ENCODE peak calls at places on chromosomes 13 and 19, in ten cellular contexts. I, E, U, P, V, M, G, R, D and S are unnamed samples.

GRCh38 chr13:40408602-40409001 is 257.8 kb downstream of the FOXO1 start:
- DNase-seq in I (peak; percentile 22), E (peak; percentile 36), U (no peak), P (no peak), V (no peak), M (no peak), G (no peak), R (no peak), D (peak; percentile 44), S (no peak)

GRCh38 chr13:42181381-42181953 is 90.5 kb upstream of the AKAP11 start:
- DNase-seq in I (no peak), E (no peak), U (no peak), P (no peak), V (no peak), M (no peak), G (no peak), R (no peak), D (no peak), S (no peak)

GRCh38 chr19:8192227-8192820 is 16.8 kb upstream of the CERS4 start:
- DNase-seq in I (no peak), E (no peak), U (no peak), P (no peak), V (no peak), M (no peak), G (no peak), R (no peak), D (no peak), S (no peak)

GRCh38 chr13:51518847-51519246 is 65.4 kb upstream of the WDFY2 start:
- DNase-seq in I (no peak), E (no peak), U (no peak), P (no peak), V (no peak), M (no peak), G (no peak), R (no peak), D (peak; percentile 40), S (no peak)

GRCh38 chr13:106917673-106918652 is 350.0 kb upstream of the ARGLU1 start:
- DNase-seq in I (peak; percentile 81), E (peak; percentile 59), U (peak; percentile 74), P (peak; percentile 69), V (peak; percentile 88), M (peak; percentile 74), G (peak; percentile 51), R (peak; percentile 95), D (peak; percentile 61), S (peak; percentile 56)

GRCh38 chr19:40549007-40549708 is 27.5 kb upstream of the SHKBP1 start:
- DNase-seq in I (peak; percentile 48), E (no peak), U (peak; percentile 56), P (peak; percentile 90), V (peak; percentile 84), M (peak; percentile 71), G (no peak), R (no peak), D (peak; percentile 39), S (peak; percentile 40)

GRCh38 chr19:43759515-43759914 is 4.8 kb upstream of the SMG9 start:
- DNase-seq in I (peak; percentile 80), E (no peak), U (no peak), P (no peak), V (no peak), M (no peak), G (peak; percentile 59), R (no peak), D (peak; percentile 55), S (no peak)

GRCh38 chr13:51704399-51705306 is 99.3 kb downstream of the DHRS12 start:
- DNase-seq in I (no peak), E (no peak), U (no peak), P (no peak), V (no peak), M (no peak), G (no peak), R (no peak), D (no peak), S (no peak)

GRCh38 chr19:35365303-35365702 is 5.6 kb upstream of the GPR42 start:
- DNase-seq in I (no peak), E (no peak), U (no peak), P (no peak), V (no peak), M (no peak), G (no peak), R (peak; percentile 37), D (no peak), S (no peak)

GRCh38 chr19:14580623-14581237 is 2.2 kb upstream of the CLEC17A start:
- DNase-seq in I (no peak), E (peak; percentile 6), U (no peak), P (no peak), V (no peak), M (no peak), G (no peak), R (no peak), D (no peak), S (no peak)
- TF ChIP-seq CTCF in I (no peak), E (no peak), U (no peak), P (no peak), V (no peak), M (no peak), G (no peak), R (no peak), D (no peak), S (no peak)

GRCh38 chr19:33728141-33728540 is 68.5 kb upstream of the KCTD15 start:
- DNase-seq in I (no peak), E (no peak), U (no peak), P (no peak), V (no peak), M (no peak), G (no peak), R (no peak), D (no peak), S (no peak)
- TF ChIP-seq CTCF in I (no peak), E (no peak), U (no peak), P (no peak), V (no peak), M (no peak), G (no peak), R (no peak), D (no peak), S (no peak)

GRCh38 chr13:47459512-47459911 is 541.6 kb downstream of the SUCLA2 start:
- DNase-seq in I (peak; percentile 64), E (no peak), U (no peak), P (no peak), V (no peak), M (no peak), G (no peak), R (no peak), D (peak; percentile 43), S (no peak)

GRCh38 chr13:47454986-47455385 is 546.1 kb downstream of the SUCLA2 start:
- DNase-seq in I (no peak), E (no peak), U (no peak), P (no peak), V (no peak), M (no peak), G (no peak), R (no peak), D (peak; percentile 40), S (no peak)

GRCh38 chr13:47457631-47458030 is 543.4 kb downstream of the SUCLA2 start:
- DNase-seq in I (no peak), E (no peak), U (no peak), P (no peak), V (no peak), M (no peak), G (no peak), R (no peak), D (peak; percentile 49), S (no peak)

GRCh38 chr13:47455581-47455980 is 545.5 kb downstream of the SUCLA2 start:
- DNase-seq in I (no peak), E (no peak), U (no peak), P (peak; percentile 9), V (no peak), M (no peak), G (no peak), R (no peak), D (no peak), S (no peak)
- TF ChIP-seq CTCF in I (peak; percentile 17), E (no peak), U (no peak), P (no peak), V (no peak), M (no peak), G (no peak), R (no peak), D (no peak), S (no peak)

GRCh38 chr19:10976200-10976892 is 15.5 kb downstream of the SMARCA4 start:
- DNase-seq in I (no peak), E (no peak), U (no peak), P (no peak), V (no peak), M (no peak), G (no peak), R (no peak), D (no peak), S (no peak)

GRCh38 chr19:10984166-10984735 is 23.4 kb downstream of the SMARCA4 start:
- DNase-seq in I (no peak), E (no peak), U (no peak), P (no peak), V (no peak), M (no peak), G (no peak), R (no peak), D (no peak), S (no peak)

GRCh38 chr19:10977773-10978155 is 16.9 kb downstream of the SMARCA4 start:
- DNase-seq in I (no peak), E (no peak), U (no peak), P (no peak), V (no peak), M (no peak), G (no peak), R (no peak), D (no peak), S (no peak)

GRCh38 chr19:10981496-10981895 is 20.7 kb downstream of the SMARCA4 start:
- DNase-seq in I (peak; percentile 40), E (no peak), U (no peak), P (no peak), V (no peak), M (no peak), G (no peak), R (no peak), D (peak; percentile 73), S (no peak)

GRCh38 chr19:10979950-10980349 is 19.1 kb downstream of the SMARCA4 start:
- DNase-seq in I (no peak), E (no peak), U (no peak), P (no peak), V (no peak), M (no peak), G (no peak), R (no peak), D (no peak), S (no peak)
- TF ChIP-seq CTCF in I (no peak), E (no peak), U (no peak), P (no peak), V (no peak), M (no peak), G (no peak), R (no peak), D (no peak), S (no peak)

DNA sequence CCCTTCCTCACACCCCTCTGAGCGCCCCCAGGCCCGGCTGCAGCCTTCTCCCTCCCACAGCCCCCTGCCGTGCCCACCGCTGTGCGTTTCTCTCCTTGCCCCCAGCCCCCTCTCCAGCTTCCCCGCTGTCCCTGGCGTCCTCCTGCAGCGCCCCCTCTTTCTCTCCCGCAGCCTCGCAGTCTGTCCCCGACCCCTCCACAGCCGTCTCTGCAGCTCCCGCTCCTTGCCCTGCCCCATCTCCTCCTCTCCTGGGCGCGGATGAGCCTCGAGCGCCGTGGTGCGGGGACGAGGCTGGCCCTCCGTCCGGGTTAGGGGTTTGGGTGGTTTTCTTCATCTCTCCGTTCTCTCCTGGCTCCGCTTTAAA is 1.1 kb downstream of the KMT5C start:
- DNase-seq in I (no peak), E (peak; percentile 21), U (no peak), P (peak; percentile 32), V (no peak), M (no peak), G (peak; percentile 30), R (no peak), D (no peak), S (no peak)
- TF ChIP-seq CTCF in I (peak; percentile 36), E (no peak), U (no peak), P (no peak), V (no peak), M (no peak), G (no peak), R (no peak), D (peak; percentile 27), S (no peak)

GRCh38 chr13:24922390-24923304 is 158.7 kb downstream of the RNF17 start:
- DNase-seq in I (peak; percentile 99), E (peak; percentile 92), U (peak; percentile 98), P (peak; percentile 92), V (peak; percentile 99), M (peak; percentile 92), G (peak; percentile 93), R (peak; percentile 99), D (peak; percentile 97), S (peak; percentile 86)
- TF ChIP-seq CTCF in I (no peak), E (peak; percentile 24), U (peak; percentile 40), P (no peak), V (peak; percentile 18), M (no peak), G (no peak), R (no peak), D (peak; percentile 6), S (no peak)